ENCODE peak calls at places on chromosomes 2 and 18, in nine cellular contexts. W, I, V, C, Z, Y, O, Q and U are unnamed samples.

GRCh38 chr2:71536311-71536710 is 83.0 kb downstream of the DYSF start:
- DNase-seq in W (no peak), I (no peak), V (no peak), C (no peak), Z (no peak), Y (no peak), O (peak; percentile 28), Q (no peak), U (peak; percentile 63)

GRCh38 chr18:43539862-43540261 is 262.6 kb upstream of the SYT4 start:
- DNase-seq in W (no peak), I (no peak), V (no peak), C (no peak), Z (no peak), Y (peak; percentile 43), O (no peak), Q (no peak), U (no peak)

GRCh38 chr2:160835166-160835565 is 325.1 kb upstream of the TANK start:
- DNase-seq in W (no peak), I (no peak), V (no peak), C (no peak), Z (no peak), Y (no peak), O (no peak), Q (no peak), U (no peak)

GRCh38 chr2:67581751-67582150 is 184.6 kb downstream of the ETAA1 start:
- DNase-seq in W (no peak), I (no peak), V (peak; percentile 57), C (no peak), Z (no peak), Y (no peak), O (no peak), Q (no peak), U (no peak)

GRCh38 chr18:7020995-7021777 is 96.4 kb downstream of the LAMA1 start:
- DNase-seq in W (peak; percentile 6), I (no peak), V (no peak), C (peak; percentile 18), Z (no peak), Y (no peak), O (no peak), Q (peak; percentile 17), U (no peak)

GRCh38 chr18:42559292-42559691 is 556.2 kb downstream of the RIT2 start:
- DNase-seq in W (no peak), I (no peak), V (no peak), C (no peak), Z (no peak), Y (peak; percentile 36), O (no peak), Q (no peak), U (no peak)

GRCh38 chr2:16303761-16304160 is 361.9 kb downstream of the CYRIA start:
- DNase-seq in W (no peak), I (no peak), V (peak; percentile 43), C (no peak), Z (no peak), Y (no peak), O (no peak), Q (no peak), U (no peak)

GRCh38 chr2:240627736-240628506 is 2.6 kb downstream of the GPR35 start:
- DNase-seq in W (no peak), I (peak; percentile 54), V (no peak), C (no peak), Z (peak; percentile 17), Y (no peak), O (peak; percentile 29), Q (no peak), U (peak; percentile 76)

GRCh38 chr2:186274936-186275575 is 211.0 kb upstream of the ZC3H15 start:
- DNase-seq in W (peak; percentile 82), I (no peak), V (no peak), C (peak; percentile 44), Z (no peak), Y (peak; percentile 84), O (no peak), Q (no peak), U (no peak)

GRCh38 chr2:42424033-42424432 is 63.0 kb upstream of the COX7A2L start:
- DNase-seq in W (no peak), I (no peak), V (no peak), C (peak; percentile 75), Z (no peak), Y (peak; percentile 58), O (no peak), Q (no peak), U (no peak)

GRCh38 chr2:95025406-95026319 is at the start of gene MAL:
- DNase-seq in W (no peak), I (no peak), V (peak; percentile 75), C (no peak), Z (no peak), Y (peak; percentile 11), O (no peak), Q (peak; percentile 39), U (peak; percentile 84)

GRCh38 chr2:234880551-234881211 is 71.1 kb upstream of the SH3BP4 start:
- DNase-seq in W (peak; percentile 99), I (no peak), V (no peak), C (peak; percentile 98), Z (peak; percentile 51), Y (peak; percentile 94), O (peak; percentile 85), Q (no peak), U (no peak)

GRCh38 chr2:183078163-183078466 is 432 bp upstream of the DUSP19 start:
- DNase-seq in W (no peak), I (peak; percentile 76), V (no peak), C (no peak), Z (peak; percentile 41), Y (no peak), O (no peak), Q (no peak), U (no peak)

GRCh38 chr2:20050712-20051517 is 513 bp downstream of the LAPTM4A start:
- DNase-seq in W (peak; percentile 43), I (peak; percentile 84), V (peak; percentile 54), C (peak; percentile 78), Z (peak; percentile 62), Y (peak; percentile 67), O (peak; percentile 74), Q (peak; percentile 53), U (no peak)
- TF ChIP-seq CTCF in W (peak; percentile 19), I (no peak), V (peak; percentile 20), C (peak; percentile 26), Z (no peak), Y (no peak), O (peak; percentile 13), Q (no peak), U (peak; percentile 63)

GRCh38 chr2:36544638-36545338 is 53.2 kb downstream of the FEZ2 start:
- DNase-seq in W (no peak), I (no peak), V (no peak), C (peak; percentile 34), Z (no peak), Y (peak; percentile 54), O (no peak), Q (no peak), U (no peak)
- TF ChIP-seq CTCF in W (no peak), I (no peak), V (peak; percentile 33), C (peak; percentile 15), Z (no peak), Y (peak; percentile 49), O (no peak), Q (peak; percentile 29), U (peak; percentile 69)

GRCh38 chr2:48601349-48601748 is 16.3 kb upstream of the GTF2A1L start:
- DNase-seq in W (peak; percentile 12), I (no peak), V (peak; percentile 66), C (peak; percentile 25), Z (no peak), Y (peak; percentile 21), O (no peak), Q (peak; percentile 28), U (no peak)
- TF ChIP-seq CTCF in W (peak; percentile 75), I (no peak), V (peak; percentile 71), C (peak; percentile 27), Z (no peak), Y (peak; percentile 37), O (peak; percentile 30), Q (no peak), U (peak; percentile 51)

GRCh38 chr2:59277656-59278055 is 1036.5 kb upstream of the FANCL start:
- DNase-seq in W (peak; percentile 69), I (no peak), V (no peak), C (peak; percentile 2), Z (no peak), Y (no peak), O (no peak), Q (no peak), U (no peak)

GRCh38 chr2:59276917-59277316 is 1035.8 kb upstream of the FANCL start:
- DNase-seq in W (no peak), I (no peak), V (no peak), C (no peak), Z (no peak), Y (no peak), O (no peak), Q (no peak), U (no peak)

GRCh38 chr2:59276033-59276432 is 1034.9 kb upstream of the FANCL start:
- DNase-seq in W (no peak), I (no peak), V (peak; percentile 65), C (no peak), Z (no peak), Y (no peak), O (no peak), Q (no peak), U (no peak)
- TF ChIP-seq CTCF in W (peak; percentile 12), I (no peak), V (peak; percentile 72), C (no peak), Z (no peak), Y (no peak), O (no peak), Q (peak; percentile 67), U (peak; percentile 44)

GRCh38 chr2:219726916-219727315 is 99.5 kb downstream of the SLC4A3 start:
- DNase-seq in W (no peak), I (no peak), V (no peak), C (no peak), Z (no peak), Y (no peak), O (no peak), Q (no peak), U (no peak)
- TF ChIP-seq CTCF in W (no peak), I (no peak), V (peak; percentile 62), C (no peak), Z (no peak), Y (no peak), O (no peak), Q (no peak), U (peak; percentile 29)